ENCODE peak calls at places on chromosomes 12 and 14, in six cellular contexts. C, R, E, V, W and N are unnamed samples.

GRCh38 chr12:60710246-60710645 is 1114.4 kb downstream of the SLC16A7 start:
- DNase-seq in C (no peak), R (no peak), E (no peak), V (no peak), W (no peak), N (no peak)

GRCh38 chr12:128077917-128078298 is 189.1 kb upstream of the TMEM132C start:
- DNase-seq in C (no peak), R (no peak), E (no peak), V (no peak), W (no peak), N (no peak)

GRCh38 chr14:53608369-53608768 is 348.3 kb downstream of the BMP4 start:
- DNase-seq in C (no peak), R (no peak), E (no peak), V (peak; percentile 48), W (no peak), N (no peak)

GRCh38 chr12:3295648-3296408 is 195.2 kb upstream of the PRMT8 start:
- DNase-seq in C (no peak), R (no peak), E (peak; percentile 30), V (no peak), W (no peak), N (no peak)

GRCh38 chr12:56683-57346 is 9.8 kb upstream of the IQSEC3 start:
- DNase-seq in C (no peak), R (peak; percentile 39), E (no peak), V (no peak), W (no peak), N (no peak)

GRCh38 chr14:71113376-71113775 is 206.1 kb downstream of the PCNX1 start:
- DNase-seq in C (no peak), R (no peak), E (peak; percentile 89), V (no peak), W (no peak), N (peak; percentile 47)

GRCh38 chr14:51666070-51666469 is 14.4 kb downstream of the FRMD6 start:
- DNase-seq in C (no peak), R (no peak), E (no peak), V (no peak), W (no peak), N (no peak)

GRCh38 chr12:72241552-72241951 is 30.6 kb upstream of the TRHDE start:
- DNase-seq in C (no peak), R (no peak), E (no peak), V (no peak), W (no peak), N (no peak)

GRCh38 chr12:42524716-42525115 is 64.8 kb downstream of the PRICKLE1 start:
- DNase-seq in C (no peak), R (no peak), E (no peak), V (no peak), W (no peak), N (no peak)
- H2AFZ ChIP-seq in C (no peak overlapping the region), R (no peak overlapping the region), E (no peak overlapping the region), V (no peak overlapping the region), W (no peak overlapping the region), N (no peak overlapping the region)

GRCh38 chr14:37816743-37817295 is 221.4 kb downstream of the TTC6 start:
- DNase-seq in C (no peak), R (no peak), E (no peak), V (no peak), W (no peak), N (no peak)
- H3K18ac ChIP-seq in C (peak overlapping the region; percentile 67), R (no peak overlapping the region), E (no peak overlapping the region), V (no peak overlapping the region), W (no peak overlapping the region), N (no peak overlapping the region)

GRCh38 chr12:124082012-124082411 is 109.0 kb downstream of the ZNF664 start:
- DNase-seq in C (no peak), R (no peak), E (no peak), V (no peak), W (no peak), N (no peak)
- H2AFZ ChIP-seq in C (no peak overlapping the region), R (no peak overlapping the region), E (no peak overlapping the region), V (no peak overlapping the region), W (no peak overlapping the region), N (no peak overlapping the region)

GRCh38 chr14:30297856-30298255 is 261.1 kb upstream of the G2E3 start:
- DNase-seq in C (no peak), R (no peak), E (no peak), V (no peak), W (no peak), N (no peak)
- H3K18ac ChIP-seq in C (no peak overlapping the region), R (no peak overlapping the region), E (no peak overlapping the region), V (no peak overlapping the region), W (no peak overlapping the region), N (no peak overlapping the region)